ENCODE peak calls at places on chromosomes 2 and 18, in eight cellular contexts. L is OCI-LY7, H is fibroblast of the aortic adventitia, O is GM12865, B is AG04450, G is PC-3, S is SK-N-SH, E is sigmoid colon. N is an unnamed sample.

GRCh38 chr18:23994361-23994902 is 20.1 kb upstream of the TTC39C start:
- DNase-seq in G (peak; percentile 97), E (peak; percentile 80), B (peak; percentile 76), H (peak; percentile 96), O (peak; percentile 73), S (peak; percentile 65), L (no peak), N (peak; percentile 64)

GRCh38 chr2:168403736-168404135 is 52.3 kb upstream of the CERS6 start:
- DNase-seq in L (no peak), O (peak; percentile 9), G (no peak), B (no peak), E (no peak), H (no peak), S (no peak), N (no peak)

GRCh38 chr2:236577481-236578410 is 8.1 kb downstream of the ACKR3 start:
- DNase-seq in G (no peak), L (no peak), S (no peak), E (peak; percentile 65), H (no peak), B (no peak), O (no peak), N (no peak)

GRCh38 chr2:177673602-177674595 is 281.3 kb downstream of the AGPS start:
- DNase-seq in E (no peak), S (no peak), L (peak; percentile 4), B (no peak), O (no peak), H (no peak), G (peak; percentile 18), N (no peak)

GRCh38 chr2:240402566-240403295 is 32.7 kb upstream of the GPC1 start:
- DNase-seq in S (no peak), O (no peak), L (no peak), B (no peak), G (no peak), E (peak; percentile 54), H (no peak), N (no peak)

GRCh38 chr2:202687276-202687675 is 52.5 kb downstream of the FAM117B start:
- DNase-seq in G (peak; percentile 69), S (no peak), E (no peak), H (no peak), L (no peak), O (no peak), B (no peak), N (no peak)

GRCh38 chr2:125535089-125535488 is 1120.9 kb upstream of the GYPC start:
- DNase-seq in H (no peak), L (no peak), O (no peak), S (no peak), G (no peak), E (no peak), B (no peak), N (no peak)

GRCh38 chr2:191836853-191837769 is 9.8 kb downstream of the CAVIN2 start:
- DNase-seq in L (no peak), E (no peak), B (no peak), H (no peak), O (peak; percentile 16), S (no peak), G (no peak), N (peak; percentile 27)

GRCh38 chr2:179238027-179238426 is 26.6 kb downstream of the SESTD1 start:
- DNase-seq in L (no peak), B (no peak), H (no peak), E (no peak), G (peak; percentile 31), S (no peak), O (no peak), N (no peak)

GRCh38 chr2:238915596-238915995 is 67.7 kb downstream of the TWIST2 start:
- DNase-seq in L (no peak), B (no peak), G (no peak), S (no peak), H (no peak), O (no peak), E (peak; percentile 52), N (no peak)

GRCh38 chr2:216717491-216717901 is 22.1 kb upstream of the IGFBP5 start:
- DNase-seq in H (no peak), B (no peak), O (no peak), L (no peak), S (no peak), E (no peak), G (no peak), N (no peak)

GRCh38 chr2:235462415-235462790 is 31.4 kb upstream of the AGAP1 start:
- DNase-seq in H (no peak), E (no peak), S (no peak), B (no peak), O (no peak), L (no peak), G (no peak), N (no peak)

GRCh38 chr18:63063171-63063570 is 256.4 kb downstream of the BCL2 start:
- DNase-seq in E (no peak), O (no peak), G (peak; percentile 39), B (no peak), S (no peak), L (no peak), H (peak; percentile 20), N (peak; percentile 18)

GRCh38 chr2:153354406-153354805 is 124.2 kb downstream of the RPRM start:
- DNase-seq in G (peak; percentile 41), S (no peak), O (no peak), B (no peak), E (no peak), L (no peak), H (no peak), N (peak; percentile 0)

GRCh38 chr2:238285653-238286082 is 2.7 kb downstream of the PER2 start:
- DNase-seq in E (peak; percentile 96), G (peak; percentile 95), L (no peak), H (peak; percentile 94), S (no peak), O (no peak), B (peak; percentile 85), N (peak; percentile 93)

GRCh38 chr2:100880730-100881129 is 60.8 kb downstream of the NPAS2 start:
- DNase-seq in L (no peak), E (no peak), G (no peak), S (no peak), H (no peak), O (no peak), B (no peak), N (peak; percentile 55)

GRCh38 chr2:221100467-221101089 is 471.5 kb downstream of the EPHA4 start:
- DNase-seq in E (no peak), B (no peak), L (no peak), O (no peak), S (no peak), G (peak; percentile 41), H (no peak), N (no peak)

GRCh38 chr2:191691016-191691725 is 13.2 kb downstream of the NABP1 start:
- DNase-seq in L (peak; percentile 74), O (peak; percentile 86), H (peak; percentile 93), G (peak; percentile 92), S (peak; percentile 62), B (peak; percentile 49), E (no peak), N (peak; percentile 92)

GRCh38 chr2:237774811-237775553 is 23.6 kb upstream of the RBM44 start:
- DNase-seq in L (peak; percentile 68), S (peak; percentile 75), O (peak; percentile 73), H (peak; percentile 56), E (no peak), G (peak; percentile 72), B (no peak), N (peak; percentile 68)

GRCh38 chr2:105682401-105682800 is 62.3 kb upstream of the NCK2 start:
- DNase-seq in O (no peak), H (no peak), S (no peak), L (no peak), G (no peak), E (no peak), B (no peak), N (no peak)

GRCh38 chr2:70944291-70944690 is 8.6 kb downstream of the ATP6V1B1 start:
- DNase-seq in L (no peak), G (no peak), H (no peak), O (no peak), B (no peak), S (no peak), E (peak; percentile 60), N (no peak)

DNA sequence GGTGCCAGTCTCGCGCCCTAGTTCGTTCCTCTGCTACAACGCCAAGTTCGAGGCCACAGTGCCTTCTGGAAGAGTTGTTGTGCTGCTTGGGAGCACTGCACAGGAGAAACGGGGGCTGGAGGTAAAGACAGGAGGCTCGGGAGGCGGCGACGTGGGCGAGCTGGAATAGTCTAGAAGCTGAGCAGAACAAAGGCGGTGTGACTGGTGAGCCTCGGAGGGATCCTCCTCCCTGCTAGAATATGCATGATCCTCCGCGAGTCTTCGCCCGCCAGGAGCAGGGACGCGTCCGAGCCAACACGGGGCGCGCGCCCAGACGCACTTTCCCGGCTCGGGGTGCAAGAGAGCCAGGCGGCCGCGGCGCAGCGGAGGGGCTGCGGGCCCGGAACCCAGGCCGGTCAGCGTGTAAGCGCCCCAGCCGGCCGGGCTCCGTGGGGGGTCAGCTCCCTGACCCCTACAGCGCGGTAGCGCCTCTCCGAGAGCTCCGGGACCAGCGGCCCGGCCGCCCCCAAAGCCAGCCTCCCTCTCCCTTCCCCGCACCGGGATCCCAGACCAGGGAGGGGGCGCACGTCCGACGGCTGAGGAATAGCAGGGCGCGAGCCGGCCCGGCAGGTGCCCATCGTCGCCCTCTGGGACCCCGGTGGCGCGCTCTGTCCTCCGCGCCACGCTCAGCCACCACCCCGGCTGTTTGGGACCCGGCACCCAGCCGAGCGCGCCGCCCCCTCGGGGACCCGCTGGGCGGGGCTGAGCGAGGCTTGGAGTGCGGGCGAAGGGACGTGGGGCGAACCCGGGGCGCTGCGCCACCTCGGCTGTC is 62.4 kb downstream of the GNAL start:
- DNase-seq in G (no peak), O (no peak), L (no peak), S (peak; percentile 29), B (no peak), H (no peak), E (no peak), N (no peak)
- H3K4me3 ChIP-seq in G (no peak overlapping the region), O (no peak overlapping the region), L (no peak overlapping the region), S (no peak overlapping the region), B (no peak overlapping the region), H (no peak overlapping the region), E (peak overlapping the region; percentile 28), N (no peak overlapping the region)

DNA sequence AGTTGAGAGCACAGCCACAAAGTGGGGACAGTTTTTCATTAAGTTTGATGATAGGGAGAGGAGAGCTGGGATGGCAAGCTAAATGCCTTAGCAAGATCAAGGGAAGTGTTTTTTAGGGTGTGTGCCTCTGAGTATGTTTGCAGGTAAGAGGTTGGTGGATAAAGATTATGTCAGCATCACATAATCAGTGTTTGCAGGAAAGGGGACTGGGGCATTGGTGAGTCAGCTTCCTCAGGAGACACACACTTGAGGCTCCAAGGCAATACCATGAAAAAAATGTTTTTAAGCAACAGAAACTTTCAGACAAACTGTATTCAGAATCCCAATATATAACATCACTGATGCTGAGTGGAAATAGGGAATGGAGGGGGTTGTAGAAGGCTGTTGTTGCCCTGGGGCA is 25.4 kb upstream of the DTNB start:
- DNase-seq in G (peak; percentile 81), L (no peak), B (no peak), S (no peak), E (no peak), O (no peak), H (peak; percentile 14), N (peak; percentile 25)
- TF ChIP-seq CTCF in G (no peak), L (no peak), B (no peak), S (no peak), E (no peak), O (no peak), H (no peak), N (no peak)

GRCh38 chr2:203799905-203800304 is 67.7 kb upstream of the CTLA4 start:
- DNase-seq in B (no peak), G (no peak), O (peak; percentile 89), H (no peak), S (no peak), E (no peak), L (peak; percentile 69), N (no peak)
- H3K4me3 ChIP-seq in B (no peak overlapping the region), G (no peak overlapping the region), O (no peak overlapping the region), H (no peak overlapping the region), S (no peak overlapping the region), E (no peak overlapping the region), L (peak overlapping the region; percentile 1), N (no peak overlapping the region)

GRCh38 chr2:30230479-30230854 is 867 bp upstream of the LBH start:
- DNase-seq in B (no peak), E (peak; percentile 71), G (no peak), H (no peak), S (peak; percentile 80), L (peak; percentile 41), O (no peak), N (peak; percentile 76)
- TF ChIP-seq CTCF in B (peak; percentile 14), E (no peak), G (no peak), H (no peak), S (peak; percentile 32), L (peak; percentile 21), O (no peak), N (no peak)

N was measured in fibroblast of pulmonary artery.